ENCODE peak calls at places on chromosome 22, in five cellular contexts. D is tibial nerve, A is lung, Z is brain microvascular endothelial cell, N is IMR-90. M is an unnamed sample.

GRCh38 chr22:25413620-25414019 is 150.9 kb upstream of the GRK3 start:
- DNase-seq in D (no peak), A (no peak), Z (no peak), N (no peak), M (no peak)

GRCh38 chr22:36129985-36130384 is 30.6 kb downstream of the APOL3 start:
- DNase-seq in D (no peak), A (no peak), Z (no peak), N (no peak), M (no peak)

GRCh38 chr22:46671824-46672432 is 51.7 kb downstream of the GRAMD4 start:
- DNase-seq in D (no peak), A (no peak), Z (no peak), N (no peak), M (no peak)

GRCh38 chr22:21629262-21630149 is at the start of gene YDJC:
- DNase-seq in D (peak; percentile 85), A (peak; percentile 94), Z (peak; percentile 85), N (peak; percentile 88), M (peak; percentile 91)

GRCh38 chr22:40183029-40183581 is 5.4 kb downstream of the TNRC6B start:
- DNase-seq in D (no peak), A (no peak), Z (peak; percentile 66), N (peak; percentile 87), M (no peak)

GRCh38 chr22:41085842-41086241 is 6.5 kb upstream of the EP300 start:
- DNase-seq in D (no peak), A (no peak), Z (no peak), N (no peak), M (no peak)

GRCh38 chr22:47835726-47836125 is 1073.3 kb downstream of the TBC1D22A start:
- DNase-seq in D (no peak), A (no peak), Z (peak; percentile 45), N (peak; percentile 6), M (peak; percentile 51)

GRCh38 chr22:19037282-19038163 is 84.7 kb downstream of the DGCR2 start:
- DNase-seq in D (no peak), A (no peak), Z (no peak), N (no peak), M (no peak)

GRCh38 chr22:43880743-43881055 is 11.1 kb downstream of the PNPLA5 start:
- DNase-seq in D (no peak), A (no peak), Z (no peak), N (no peak), M (no peak)

GRCh38 chr22:21791635-21792625 is 56.3 kb upstream of the YPEL1 start:
- DNase-seq in D (no peak), A (no peak), Z (peak; percentile 10), N (peak; percentile 62), M (no peak)

GRCh38 chr22:25884121-25884520 is 142.1 kb downstream of the MYO18B start:
- DNase-seq in D (no peak), A (no peak), Z (no peak), N (no peak), M (no peak)

GRCh38 chr22:49767355-49768062 is 60.2 kb downstream of the BRD1 start:
- DNase-seq in D (no peak), A (no peak), Z (peak; percentile 51), N (peak; percentile 57), M (no peak)

GRCh38 chr22:48663297-48663696 is 1164.4 kb downstream of the BRD1 start:
- DNase-seq in D (no peak), A (no peak), Z (no peak), N (no peak), M (no peak)

GRCh38 chr22:46854125-46854870 is 91.8 kb downstream of the TBC1D22A start:
- DNase-seq in D (no peak), A (peak; percentile 50), Z (peak; percentile 14), N (peak; percentile 15), M (no peak)

GRCh38 chr22:40076702-40077645 is 82.2 kb downstream of the FAM83F start:
- DNase-seq in D (no peak), A (no peak), Z (no peak), N (peak; percentile 43), M (no peak)

GRCh38 chr22:44281706-44282637 is 30.8 kb downstream of the SHISAL1 start:
- DNase-seq in D (no peak), A (no peak), Z (no peak), N (no peak), M (no peak)

GRCh38 chr22:31120230-31120629 is 2.5 kb upstream of the INPP5J start:
- DNase-seq in D (no peak), A (no peak), Z (no peak), N (no peak), M (no peak)

GRCh38 chr22:24434472-24435322 is 7.3 kb downstream of the ADORA2A start:
- DNase-seq in D (no peak), A (no peak), Z (peak; percentile 37), N (no peak), M (no peak)

GRCh38 chr22:47596176-47596690 is 833.8 kb downstream of the TBC1D22A start:
- DNase-seq in D (no peak), A (no peak), Z (no peak), N (no peak), M (no peak)

GRCh38 chr22:45968751-45969413 is 8.1 kb downstream of the WNT7B start:
- DNase-seq in D (no peak), A (no peak), Z (peak; percentile 49), N (peak; percentile 92), M (peak; percentile 92)

GRCh38 chr22:40753114-40753513 is 66.0 kb downstream of the SLC25A17 start:
- DNase-seq in D (no peak), A (no peak), Z (no peak), N (no peak), M (no peak)

GRCh38 chr22:39627865-39628562 is 57.5 kb downstream of the CACNA1I start:
- DNase-seq in D (no peak), A (no peak), Z (no peak), N (no peak), M (no peak)

GRCh38 chr22:43862074-43862881 is at the start of gene SULT4A1:
- DNase-seq in D (no peak), A (no peak), Z (no peak), N (peak; percentile 54), M (peak; percentile 20)

GRCh38 chr22:31179345-31179744 is 19.4 kb downstream of the RNF185 start:
- DNase-seq in D (no peak), A (no peak), Z (no peak), N (peak; percentile 23), M (peak; percentile 80)

GRCh38 chr22:17964647-17965046 is 59.7 kb downstream of the MICAL3 start:
- DNase-seq in D (no peak), A (no peak), Z (no peak), N (no peak), M (no peak)

DNA sequence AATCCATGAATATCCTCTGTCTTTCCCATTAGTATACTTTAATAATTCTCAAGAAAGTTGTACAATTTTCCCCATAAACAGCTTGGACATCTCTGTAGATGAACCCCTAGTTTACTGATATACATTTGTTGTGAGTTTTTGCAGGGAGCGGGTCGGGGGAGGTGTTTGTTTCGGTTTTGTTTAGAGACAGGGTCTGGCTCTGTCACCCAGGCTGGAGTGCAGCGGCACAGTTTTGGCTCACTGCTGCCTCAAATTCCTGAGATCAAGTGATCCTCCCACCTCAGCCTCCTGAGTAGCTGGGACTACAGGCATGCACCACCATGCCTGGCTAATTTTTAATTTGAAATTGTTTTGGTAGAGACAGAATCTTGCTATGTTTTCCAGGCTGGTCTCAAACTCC is 57.6 kb downstream of the IGLL5 start:
- DNase-seq in D (no peak), A (no peak), Z (no peak), N (no peak), M (no peak)
- H3K27me3 ChIP-seq in D (no peaks in the 10 kb centered on the region), A (peaks cover 3% of the 10 kb centered on the region), Z (peaks cover 27% of the 10 kb centered on the region), N (no peaks in the 10 kb centered on the region), M (no peaks in the 10 kb centered on the region)

DNA sequence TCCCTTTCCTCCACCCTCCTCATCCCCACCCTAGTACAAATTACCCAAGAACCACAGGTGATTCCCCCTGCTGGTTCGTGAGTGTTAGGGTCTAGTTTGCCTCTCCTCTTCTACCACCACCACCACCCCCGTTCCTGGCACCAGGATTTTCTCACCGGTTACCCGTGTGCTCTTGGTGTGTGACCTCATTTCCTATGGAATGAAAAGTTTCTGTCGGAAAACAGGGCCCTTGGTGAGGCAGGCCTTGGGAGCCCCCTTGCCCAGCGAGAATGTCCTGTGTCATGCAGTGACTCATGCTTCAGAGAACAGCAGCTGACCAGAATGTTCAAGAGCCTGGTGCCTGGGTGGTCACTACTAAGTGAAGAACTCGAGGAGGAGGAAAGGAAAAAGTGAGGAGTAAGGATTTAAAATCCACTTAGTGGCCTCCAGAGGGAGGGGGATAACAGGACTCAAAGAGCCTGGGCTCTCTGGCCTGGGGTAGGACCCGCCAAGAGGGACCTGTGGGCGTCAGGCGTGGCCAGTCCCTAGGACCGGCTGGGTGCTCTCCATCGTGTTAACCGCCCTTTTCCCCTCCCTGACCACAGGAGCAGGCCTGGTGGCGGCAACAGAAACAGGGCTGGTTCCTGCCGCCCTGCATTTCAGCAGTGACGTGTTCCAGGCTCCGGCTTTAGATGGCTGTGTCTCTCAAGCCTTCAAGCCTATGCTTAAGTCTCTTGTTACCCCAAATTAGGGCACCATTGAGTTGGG is 30.2 kb downstream of the C22orf31 start:
- DNase-seq in D (peak; percentile 27), A (peak; percentile 66), Z (peak; percentile 96), N (peak; percentile 98), M (peak; percentile 79)
- H3K4me3 ChIP-seq in D (peak overlapping the region; percentile 53), A (no peak overlapping the region), Z (peak overlapping the region; percentile 54), N (peak overlapping the region; percentile 10), M (no peak overlapping the region)

DNA sequence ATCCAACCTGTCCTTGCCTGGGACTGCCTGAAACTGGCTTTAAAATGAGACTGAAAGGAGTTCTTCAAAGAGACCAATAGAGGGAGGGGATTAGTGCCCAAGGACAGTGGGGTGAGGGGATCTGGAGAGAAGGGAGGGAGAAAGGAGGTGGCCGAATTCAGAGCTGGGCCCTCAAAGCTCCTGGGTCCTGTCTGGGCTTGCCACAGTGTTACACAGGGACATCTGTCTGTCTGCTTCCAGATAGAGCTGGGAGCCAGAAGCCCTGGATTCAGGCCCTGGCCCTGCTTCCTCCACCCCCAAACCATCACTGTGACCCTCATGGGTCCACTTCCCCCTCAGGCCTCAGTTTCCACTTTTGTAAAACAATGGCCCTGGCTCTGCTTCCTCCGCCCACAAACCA is 3.6 kb downstream of the KCNJ4 start:
- DNase-seq in D (no peak), A (no peak), Z (no peak), N (no peak), M (no peak)
- H3K27me3 ChIP-seq in D (peaks cover 5% of the 10 kb centered on the region), A (no peaks in the 10 kb centered on the region), Z (peaks cover 54% of the 10 kb centered on the region), N (peaks cover 78% of the 10 kb centered on the region), M (peaks cover 12% of the 10 kb centered on the region)

GRCh38 chr22:23237841-23238240 is 57.5 kb downstream of the BCR start:
- DNase-seq in D (no peak), A (no peak), Z (no peak), N (no peak), M (no peak)

GRCh38 chr22:23238707-23239106 is 58.4 kb downstream of the BCR start:
- DNase-seq in D (no peak), A (no peak), Z (no peak), N (no peak), M (no peak)

GRCh38 chr22:23236026-23236425 is 55.7 kb downstream of the BCR start:
- DNase-seq in D (no peak), A (no peak), Z (no peak), N (peak; percentile 15), M (no peak)

GRCh38 chr22:23236440-23237139 is 56.3 kb downstream of the BCR start:
- DNase-seq in D (no peak), A (no peak), Z (no peak), N (no peak), M (no peak)

DNA sequence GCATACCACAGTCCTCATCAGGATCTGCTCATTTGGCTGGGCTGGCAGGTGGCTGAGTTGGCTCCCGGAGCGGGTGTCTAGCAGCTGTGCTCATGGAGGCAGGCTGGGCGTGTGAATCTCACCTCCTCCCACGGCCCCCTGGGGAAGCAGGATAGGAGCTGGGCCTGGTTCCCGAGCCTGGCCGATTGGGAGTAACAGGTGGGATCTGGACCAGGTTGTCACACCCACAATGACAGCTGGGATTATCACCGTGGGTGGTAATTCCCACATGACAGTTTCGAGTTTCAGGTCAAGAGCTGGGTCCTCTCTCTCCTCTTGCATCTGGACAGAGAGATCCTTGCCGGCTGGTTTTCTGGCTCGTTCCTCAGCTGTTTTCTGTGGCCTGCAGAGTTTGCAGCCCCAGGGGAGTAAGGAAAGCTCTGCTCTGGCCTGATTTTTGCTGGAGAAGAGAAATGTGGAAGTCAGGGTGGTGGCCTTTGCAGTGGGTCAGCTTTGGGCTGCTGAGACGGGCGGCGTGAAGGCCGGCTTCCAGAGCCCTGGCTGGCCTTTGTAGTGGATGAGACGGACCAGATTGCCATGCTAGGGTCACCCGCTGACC is 57.0 kb downstream of the BCR start:
- DNase-seq in D (peak; percentile 82), A (no peak), Z (no peak), N (peak; percentile 66), M (peak; percentile 84)
- H3K4me3 ChIP-seq in D (no peak overlapping the region), A (no peak overlapping the region), Z (no peak overlapping the region), N (no peak overlapping the region), M (no peak overlapping the region)

M was measured in MG63.